ENCODE peak calls at places on chromosomes 1 and 21, in four cellular contexts. P is mesendoderm, K is aorta, G is right cardiac atrium. B is an unnamed sample.

GRCh38 chr1:26618561-26618960 is 77.3 kb upstream of the ARID1A start:
- DNase-seq in G (no peak), K (no peak), P (no peak), B (no peak)

GRCh38 chr21:46038871-46039397 is 57.4 kb downstream of the COL6A1 start:
- DNase-seq in G (peak; percentile 91), K (peak; percentile 93), P (no peak), B (no peak)

GRCh38 chr1:6956488-6957159 is 171.4 kb downstream of the CAMTA1 start:
- DNase-seq in P (no peak), K (peak; percentile 59), G (no peak), B (no peak)

GRCh38 chr1:192061556-192061955 is 96.7 kb upstream of the RGS18 start:
- DNase-seq in K (no peak), G (no peak), P (peak; percentile 57), B (no peak)

GRCh38 chr1:240149488-240150094 is 57.9 kb downstream of the FMN2 start:
- DNase-seq in K (no peak), G (no peak), P (peak; percentile 39), B (no peak)

GRCh38 chr21:41966341-41966833 is 12.6 kb upstream of the C2CD2 start:
- DNase-seq in P (no peak), G (no peak), K (no peak), B (no peak)

GRCh38 chr1:13469343-13469742 is 44.5 kb downstream of the LRRC38 start:
- DNase-seq in G (no peak), P (peak; percentile 21), K (peak; percentile 1), B (no peak)

GRCh38 chr1:156875067-156875615 is 14.5 kb downstream of the NTRK1 start:
- DNase-seq in P (no peak), G (no peak), K (no peak), B (no peak)

GRCh38 chr1:193569696-193570269 is 383.4 kb upstream of the B3GALT2 start:
- DNase-seq in G (no peak), P (no peak), K (no peak), B (no peak)

GRCh38 chr1:11907275-11908138 is 18.7 kb downstream of the KIAA2013 start:
- DNase-seq in K (peak; percentile 94), P (peak; percentile 97), G (peak; percentile 96), B (peak; percentile 92)

GRCh38 chr1:11903210-11903609 is 23.0 kb downstream of the KIAA2013 start:
- DNase-seq in K (no peak), P (no peak), G (no peak), B (no peak)

GRCh38 chr1:11904978-11905377 is 21.2 kb downstream of the KIAA2013 start:
- DNase-seq in K (no peak), G (no peak), P (no peak), B (no peak)

GRCh38 chr1:11908139-11909021 is 17.8 kb downstream of the KIAA2013 start:
- DNase-seq in G (peak; percentile 89), P (peak; percentile 100), K (peak; percentile 90), B (peak; percentile 90)

DNA sequence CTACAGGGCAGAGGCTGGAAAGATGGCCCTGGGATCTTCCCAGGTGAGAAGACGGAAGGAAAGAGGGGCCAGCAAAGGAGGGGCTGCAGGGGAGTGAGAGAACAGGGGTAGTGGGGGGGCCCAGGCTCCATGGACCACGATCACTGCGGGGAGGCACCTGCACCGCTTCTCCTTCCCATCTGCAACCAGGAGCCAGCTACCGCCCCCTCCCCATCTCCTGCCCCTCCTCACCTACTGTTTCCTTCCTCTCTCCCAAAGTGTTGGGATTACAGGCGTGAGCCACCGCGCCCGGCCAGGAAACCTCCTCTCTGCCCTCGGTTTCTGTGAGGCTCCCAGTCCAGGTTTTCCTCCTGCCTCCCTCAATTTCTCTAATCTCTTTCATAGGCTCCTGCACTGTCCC is 19.4 kb downstream of the KIAA2013 start:
- DNase-seq in P (no peak), G (no peak), K (no peak), B (no peak)
- H3K4me1 ChIP-seq in P (no peaks in the 10 kb centered on the region), G (no peaks in the 10 kb centered on the region), K (no peaks in the 10 kb centered on the region), B (no peaks in the 10 kb centered on the region)

DNA sequence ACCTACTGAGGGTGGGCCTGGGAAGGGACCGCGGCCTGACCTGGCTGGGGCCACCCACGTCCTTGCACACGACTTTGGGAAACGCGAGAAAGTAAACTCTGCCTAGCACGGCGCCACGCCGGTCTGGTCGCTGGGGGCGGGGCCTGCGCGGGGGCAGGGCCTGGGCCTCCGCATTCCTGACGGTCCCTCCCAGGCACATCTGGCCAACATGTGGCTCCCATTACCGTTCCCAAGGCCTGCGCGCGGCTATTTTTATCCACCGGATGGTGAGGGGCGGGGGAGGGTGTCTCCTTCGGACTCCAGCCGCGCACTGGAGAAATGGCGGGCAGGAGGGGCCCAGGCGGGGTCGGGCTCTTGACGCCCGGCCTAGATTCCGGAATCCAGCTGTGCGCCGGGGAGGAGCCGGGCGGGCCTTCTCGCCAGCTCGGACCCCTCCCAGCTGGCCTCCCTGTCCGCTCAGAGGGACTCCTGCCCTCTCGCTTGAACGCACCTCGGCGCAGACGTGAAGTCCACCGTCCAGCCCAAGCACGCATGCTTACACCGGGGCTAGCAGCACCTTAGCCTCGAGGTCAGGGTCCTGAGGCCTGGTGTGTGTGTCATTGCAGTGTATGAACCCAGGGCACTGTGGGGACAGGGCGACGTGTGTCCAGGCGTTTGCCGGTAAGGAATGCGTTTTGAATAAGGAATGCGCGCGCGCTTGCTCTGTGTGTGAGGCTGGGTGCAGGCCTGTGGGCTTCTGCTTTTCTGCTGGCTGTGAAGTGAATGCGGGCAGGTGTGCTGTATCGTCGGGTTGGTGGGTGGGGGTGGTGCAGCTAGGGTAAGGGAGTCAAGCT is 2.1 kb downstream of the EVA1B start:
- DNase-seq in P (peak; percentile 96), G (peak; percentile 93), K (peak; percentile 92), B (peak; percentile 74)
- H3K4me3 ChIP-seq in P (peak overlapping the region; percentile 27), G (peak overlapping the region; percentile 18), K (peak overlapping the region; percentile 4), B (peak overlapping the region; percentile 84)

DNA sequence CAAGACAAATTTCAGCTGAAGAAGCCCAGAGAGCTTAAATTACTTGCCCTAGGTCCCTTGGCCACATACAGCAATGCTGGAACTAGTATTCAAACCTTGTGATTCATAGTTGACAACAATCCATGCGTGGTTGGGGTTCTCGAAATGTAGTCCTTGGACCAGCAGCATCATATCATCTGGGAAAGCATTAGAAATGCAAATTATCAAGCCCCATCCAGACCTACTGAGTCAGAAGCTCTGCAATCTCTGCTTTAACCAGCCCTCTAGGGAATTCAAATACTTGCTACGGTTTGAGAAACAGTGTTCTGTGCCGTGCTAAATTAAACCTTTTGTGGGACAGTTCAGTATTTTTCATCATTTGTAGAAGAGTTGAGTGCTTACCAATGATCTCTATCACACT is 65.1 kb downstream of the CLIC6 start:
- DNase-seq in P (no peak), K (no peak), G (no peak), B (no peak)
- H3K27ac ChIP-seq in P (no peak overlapping the region), K (no peak overlapping the region), G (no peak overlapping the region), B (no peak overlapping the region)

GRCh38 chr1:153536618-153537375 is 1.0 kb upstream of the S100A6 start:
- DNase-seq in K (no peak), P (no peak), G (peak; percentile 63), B (peak; percentile 78)
- H3K4me1 ChIP-seq in K (no peaks in the 10 kb centered on the region), P (peaks cover 2% of the 10 kb centered on the region), G (no peaks in the 10 kb centered on the region), B (peaks cover 63% of the 10 kb centered on the region)

GRCh38 chr1:39268112-39268581 is 63.7 kb downstream of the MACF1 start:
- DNase-seq in P (peak; percentile 72), G (peak; percentile 68), K (no peak), B (no peak)
- H3K4me3 ChIP-seq in P (no peak overlapping the region), G (peak overlapping the region; percentile 58), K (peak overlapping the region; percentile 4), B (peak overlapping the region; percentile 34)

GRCh38 chr1:206555473-206555935 is 48.2 kb downstream of the RASSF5 start:
- DNase-seq in K (no peak), P (no peak), G (peak; percentile 86), B (no peak)

GRCh38 chr1:206557636-206558473 is 50.5 kb downstream of the RASSF5 start:
- DNase-seq in G (no peak), K (no peak), P (no peak), B (peak; percentile 64)

GRCh38 chr1:206556748-206557635 is 49.7 kb downstream of the RASSF5 start:
- DNase-seq in G (peak; percentile 93), P (peak; percentile 66), K (peak; percentile 93), B (peak; percentile 94)

GRCh38 chr1:206554833-206555472 is 47.6 kb downstream of the RASSF5 start:
- DNase-seq in K (no peak), P (no peak), G (no peak), B (no peak)

GRCh38 chr1:206556047-206556747 is 48.9 kb downstream of the RASSF5 start:
- DNase-seq in P (no peak), G (no peak), K (no peak), B (no peak)
- H3K27ac ChIP-seq in P (no peak overlapping the region), G (peak overlapping the region; percentile 94), K (no peak overlapping the region), B (peak overlapping the region; percentile 13)

B was measured in lower lobe of right lung.